ENCODE peak calls at places on chromosome 14, in four cellular contexts. B is endothelial cell of umbilical vein, F is upper lobe of left lung, Z is spleen. R is an unnamed sample.

GRCh38 chr14:105424861-105425260 is 5.2 kb downstream of the MTA1 start:
- DNase-seq in B (no peak), F (peak; percentile 65), Z (no peak), R (no peak)

GRCh38 chr14:104048758-104049496 is 36.6 kb upstream of the ASPG start:
- DNase-seq in B (no peak), F (no peak), Z (no peak), R (no peak)

GRCh38 chr14:98177551-98177950 is 1094.4 kb downstream of the BCL11B start:
- DNase-seq in F (no peak), B (no peak), Z (no peak), R (no peak)

GRCh38 chr14:99522025-99522401 is 40.8 kb downstream of the CCNK start:
- DNase-seq in F (no peak), B (no peak), Z (peak; percentile 63), R (no peak)

GRCh38 chr14:91283666-91284065 is 39.2 kb upstream of the GPR68 start:
- DNase-seq in Z (no peak), B (no peak), F (no peak), R (no peak)

GRCh38 chr14:51792819-51793218 is 67.6 kb upstream of the GNG2 start:
- DNase-seq in Z (no peak), F (no peak), B (no peak), R (no peak)

GRCh38 chr14:93965287-93965821 is 11.0 kb downstream of the ASB2 start:
- DNase-seq in Z (no peak), F (no peak), B (no peak), R (no peak)

GRCh38 chr14:30607156-30607780 is 14.9 kb upstream of the SCFD1 start:
- DNase-seq in Z (no peak), F (no peak), B (no peak), R (no peak)

GRCh38 chr14:94540031-94540794 is 21.0 kb upstream of the SERPINA4 start:
- DNase-seq in B (peak; percentile 43), F (no peak), Z (no peak), R (no peak)

GRCh38 chr14:101965145-101965531 is 765 bp downstream of the DYNC1H1 start:
- DNase-seq in B (peak; percentile 67), Z (peak; percentile 91), F (peak; percentile 90), R (peak; percentile 60)

GRCh38 chr14:102390486-102390885 is 27.7 kb downstream of the TECPR2 start:
- DNase-seq in Z (no peak), B (no peak), F (no peak), R (no peak)

GRCh38 chr14:104291123-104292000 is 153.0 kb downstream of the KIF26A start:
- DNase-seq in Z (no peak), B (no peak), F (peak; percentile 40), R (no peak)

GRCh38 chr14:91272341-91273272 is 28.1 kb upstream of the GPR68 start:
- DNase-seq in Z (no peak), B (no peak), F (peak; percentile 85), R (peak; percentile 42)

GRCh38 chr14:61710853-61711817 is 15.8 kb downstream of the HIF1A start:
- DNase-seq in Z (peak; percentile 69), B (peak; percentile 64), F (no peak), R (peak; percentile 31)

GRCh38 chr14:75542585-75543091 is 20.4 kb downstream of the BATF start:
- DNase-seq in F (peak; percentile 29), Z (peak; percentile 96), B (no peak), R (peak; percentile 53)

GRCh38 chr14:70086685-70087379 is 101.9 kb downstream of the SLC8A3 start:
- DNase-seq in Z (no peak), B (peak; percentile 35), F (no peak), R (peak; percentile 23)

GRCh38 chr14:67228325-67228984 is 12.8 kb upstream of the PALS1 start:
- DNase-seq in Z (no peak), F (no peak), B (peak; percentile 10), R (no peak)

GRCh38 chr14:96052541-96053105 is 13.5 kb downstream of the C14orf132 start:
- DNase-seq in Z (peak; percentile 47), B (no peak), F (no peak), R (no peak)

GRCh38 chr14:89624500-89625156 is 207.6 kb upstream of the FOXN3 start:
- DNase-seq in Z (no peak), B (no peak), F (no peak), R (no peak)

GRCh38 chr14:89619616-89620273 is 202.7 kb upstream of the FOXN3 start:
- DNase-seq in B (no peak), F (no peak), Z (no peak), R (no peak)

GRCh38 chr14:89620436-89620835 is 203.4 kb upstream of the FOXN3 start:
- DNase-seq in Z (no peak), B (no peak), F (no peak), R (no peak)

GRCh38 chr14:89621009-89621421 is 204.0 kb upstream of the FOXN3 start:
- DNase-seq in F (no peak), B (no peak), Z (no peak), R (no peak)

DNA sequence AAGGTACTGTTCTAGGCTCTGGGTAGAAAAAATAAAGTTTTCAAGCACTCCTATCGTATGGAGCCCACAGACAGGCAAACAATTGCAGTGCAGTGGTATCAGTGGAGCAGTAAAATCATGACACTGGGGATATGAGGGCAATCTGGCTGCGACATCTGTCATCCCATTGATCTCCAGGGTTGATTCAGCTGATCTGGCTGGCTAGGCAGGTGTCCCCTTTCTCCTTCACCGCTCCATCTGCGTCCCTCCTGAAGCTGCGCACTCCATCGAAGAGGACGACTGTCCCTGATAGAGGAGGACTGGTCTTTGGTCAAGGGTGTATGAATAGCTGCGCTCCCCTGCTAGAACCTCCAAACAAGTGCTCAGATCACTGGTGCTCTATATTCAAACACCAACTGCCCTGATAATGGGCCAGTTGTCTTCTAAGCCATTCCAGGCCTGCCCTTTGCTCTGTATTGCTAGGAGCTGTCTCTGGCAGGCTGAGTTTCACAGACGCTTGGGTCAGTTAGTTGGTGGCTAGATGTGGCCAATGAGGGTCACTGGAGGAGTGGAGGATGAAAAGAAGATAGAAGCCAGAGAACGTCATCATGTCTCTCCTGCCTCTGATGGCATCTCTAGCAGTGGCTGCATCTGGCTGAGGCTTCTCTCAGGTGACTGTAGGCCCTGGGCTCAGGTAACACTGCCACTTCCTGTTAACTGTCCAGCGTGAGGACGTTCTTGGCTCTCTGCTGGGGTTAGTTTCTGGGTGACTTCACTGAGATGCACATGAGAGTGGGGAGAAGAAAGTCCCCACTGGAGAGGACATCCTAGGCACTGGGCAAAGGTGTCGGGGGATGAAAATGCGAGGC is 205.0 kb upstream of the FOXN3 start:
- DNase-seq in F (no peak), B (no peak), Z (no peak), R (no peak)
- H3K27ac ChIP-seq in F (no peak overlapping the region), B (no peak overlapping the region), Z (no peak overlapping the region), R (no peak overlapping the region)

GRCh38 chr14:54906075-54906474 is 3.4 kb upstream of the GCH1 start:
- DNase-seq in F (no peak), B (no peak), Z (no peak), R (no peak)

GRCh38 chr14:54902143-54902520 is 494 bp downstream of the GCH1 start:
- DNase-seq in Z (peak; percentile 95), F (peak; percentile 94), B (no peak), R (peak; percentile 48)

GRCh38 chr14:54908230-54908629 is 5.6 kb upstream of the GCH1 start:
- DNase-seq in B (no peak), F (no peak), Z (no peak), R (no peak)

GRCh38 chr14:54901380-54902142 is 1.1 kb downstream of the GCH1 start:
- DNase-seq in F (no peak), Z (peak; percentile 77), B (peak; percentile 17), R (no peak)

GRCh38 chr14:54902521-54903420 is at the start of gene GCH1:
- DNase-seq in Z (peak; percentile 93), F (peak; percentile 95), B (peak; percentile 70), R (peak; percentile 79)
- TF ChIP-seq POLR2A in Z (peak; percentile 83), F (peak; percentile 91), B (peak; percentile 46), R (peak; percentile 88)

GRCh38 chr14:63896278-63896720 is 43.5 kb downstream of the SYNE2 start:
- DNase-seq in Z (no peak), F (no peak), B (peak; percentile 99), R (peak; percentile 79)

GRCh38 chr14:63902375-63902976 is 49.7 kb downstream of the SYNE2 start:
- DNase-seq in B (no peak), F (no peak), Z (no peak), R (no peak)

GRCh38 chr14:63901434-63902085 is 48.8 kb downstream of the SYNE2 start:
- DNase-seq in F (no peak), Z (no peak), B (no peak), R (no peak)

GRCh38 chr14:63897706-63898105 is 44.9 kb downstream of the SYNE2 start:
- DNase-seq in B (no peak), Z (no peak), F (no peak), R (no peak)

GRCh38 chr14:63899953-63900352 is 47.1 kb downstream of the SYNE2 start:
- DNase-seq in F (no peak), B (no peak), Z (no peak), R (no peak)
- TF ChIP-seq POLR2AphosphoS5 in F (no peak), B (no peak), Z (no peak), R (no peak)

DNA sequence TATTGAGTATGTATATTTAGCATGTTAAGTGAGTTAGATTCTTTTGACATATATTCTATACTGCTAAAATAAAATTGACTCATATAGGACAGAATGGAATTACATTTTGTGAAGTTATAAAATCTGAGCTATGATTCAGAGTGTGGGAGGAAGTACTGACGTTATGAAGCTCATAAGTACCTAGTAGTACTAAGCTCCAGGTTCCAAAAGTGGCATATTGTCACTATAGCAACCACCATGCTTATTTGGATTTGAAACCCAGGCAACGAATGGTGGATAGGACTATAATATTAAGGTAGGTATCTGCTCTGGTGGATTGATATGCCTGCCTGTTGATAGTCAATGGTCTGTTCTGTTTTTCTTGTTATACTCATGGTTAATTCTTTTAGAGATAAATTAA is 2.2 kb upstream of the FBXO33 start:
- DNase-seq in Z (no peak), B (no peak), F (no peak), R (no peak)
- H3K27ac ChIP-seq in Z (no peak overlapping the region), B (no peak overlapping the region), F (no peak overlapping the region), R (no peak overlapping the region)

GRCh38 chr14:83172363-83172762 is 1638.7 kb upstream of the SEL1L start:
- DNase-seq in Z (no peak), F (no peak), B (no peak), R (no peak)
- TF ChIP-seq POLR2A in Z (no peak), F (no peak), B (no peak), R (no peak)

GRCh38 chr14:21694425-21694824 is 20.8 kb upstream of the OR4E1 start:
- DNase-seq in B (no peak), Z (no peak), F (no peak), R (no peak)
- TF ChIP-seq POLR2AphosphoS5 in B (no peak), Z (no peak), F (no peak), R (no peak)